ENCODE peak calls at places on chromosomes 2 and 18, in five cellular contexts. U is lower lobe of right lung, M is right cardiac atrium, X is endodermal cell, A is A549. Y is an unnamed sample.

GRCh38 chr18:59502899-59503245 is 143.8 kb upstream of the LMAN1 start:
- DNase-seq in U (no peak), A (no peak), X (no peak), M (no peak), Y (no peak)

GRCh38 chr18:69590150-69590549 is 189.5 kb downstream of the DOK6 start:
- DNase-seq in X (no peak), U (no peak), A (no peak), M (no peak), Y (no peak)

GRCh38 chr2:30522421-30522820 is 75.4 kb downstream of the LCLAT1 start:
- DNase-seq in M (no peak), X (no peak), U (no peak), A (no peak), Y (no peak)

GRCh38 chr18:79964330-79965118 is at the start of gene HSBP1L1:
- DNase-seq in U (peak; percentile 90), A (peak; percentile 58), X (peak; percentile 90), M (peak; percentile 88), Y (no peak)

GRCh38 chr2:164538250-164538866 is 82.9 kb downstream of the GRB14 start:
- DNase-seq in U (no peak), M (no peak), X (no peak), A (peak; percentile 52), Y (no peak)

GRCh38 chr2:46798041-46798440 is 117.6 kb downstream of the MCFD2 start:
- DNase-seq in A (no peak), U (no peak), X (peak; percentile 18), M (no peak), Y (no peak)

GRCh38 chr2:134926231-134926931 is 7.8 kb downstream of the CCNT2 start:
- DNase-seq in M (no peak), A (peak; percentile 22), U (no peak), X (no peak), Y (no peak)

GRCh38 chr2:102258386-102259074 is 52.8 kb upstream of the IL1RL1 start:
- DNase-seq in U (no peak), X (no peak), M (no peak), A (peak; percentile 40), Y (peak; percentile 83)

GRCh38 chr2:16227811-16228462 is 287.6 kb downstream of the MYCN start:
- DNase-seq in U (no peak), M (no peak), X (no peak), A (no peak), Y (no peak)

GRCh38 chr2:239689985-239690384 is 289.2 kb upstream of the HDAC4 start:
- DNase-seq in M (no peak), U (peak; percentile 21), X (peak; percentile 34), A (no peak), Y (no peak)

GRCh38 chr2:237223208-237223861 is 137.6 kb downstream of the COPS8 start:
- DNase-seq in U (no peak), A (peak; percentile 81), M (peak; percentile 90), X (peak; percentile 48), Y (peak; percentile 33)

GRCh38 chr2:237218756-237219155 is 133.1 kb downstream of the COPS8 start:
- DNase-seq in U (no peak), X (no peak), A (no peak), M (no peak), Y (no peak)

GRCh38 chr2:237222178-237222577 is 136.5 kb downstream of the COPS8 start:
- DNase-seq in A (no peak), X (no peak), M (peak; percentile 82), U (no peak), Y (no peak)

GRCh38 chr2:237222683-237223082 is 137.0 kb downstream of the COPS8 start:
- DNase-seq in M (no peak), U (no peak), A (no peak), X (no peak), Y (no peak)

DNA sequence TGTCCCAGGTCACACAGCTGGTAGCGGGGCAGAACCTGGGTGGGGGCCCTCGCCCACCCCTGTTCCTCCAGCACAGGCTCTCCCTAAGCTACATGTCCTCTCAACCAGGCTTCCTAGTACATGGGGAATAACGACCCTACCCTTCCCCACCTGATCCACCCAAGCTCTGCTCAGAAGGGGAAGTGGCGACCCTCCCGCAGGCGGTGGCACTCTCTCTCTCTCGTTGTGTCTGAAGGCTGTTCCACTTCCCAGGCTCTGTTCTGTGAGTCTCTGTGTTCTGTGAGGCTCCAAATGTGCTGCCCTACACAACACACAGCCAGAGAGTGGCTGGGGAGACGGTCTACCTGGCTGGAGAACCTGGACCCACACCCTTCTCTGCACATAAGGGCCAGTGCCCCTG is 135.8 kb downstream of the COPS8 start:
- DNase-seq in M (no peak), U (no peak), A (no peak), X (peak; percentile 42), Y (no peak)
- H3K27ac ChIP-seq in M (no peak overlapping the region), U (peak overlapping the region; percentile 31), A (peak overlapping the region; percentile 86), X (no peak overlapping the region), Y (no peak overlapping the region)

GRCh38 chr2:189657867-189658266 is 3.4 kb upstream of the ASNSD1 start:
- DNase-seq in A (no peak), M (peak; percentile 78), X (peak; percentile 63), U (peak; percentile 63), Y (no peak)
- H3K27ac ChIP-seq in A (no peak overlapping the region), M (no peak overlapping the region), X (no peak overlapping the region), U (peak overlapping the region; percentile 76), Y (no peak overlapping the region)

DNA sequence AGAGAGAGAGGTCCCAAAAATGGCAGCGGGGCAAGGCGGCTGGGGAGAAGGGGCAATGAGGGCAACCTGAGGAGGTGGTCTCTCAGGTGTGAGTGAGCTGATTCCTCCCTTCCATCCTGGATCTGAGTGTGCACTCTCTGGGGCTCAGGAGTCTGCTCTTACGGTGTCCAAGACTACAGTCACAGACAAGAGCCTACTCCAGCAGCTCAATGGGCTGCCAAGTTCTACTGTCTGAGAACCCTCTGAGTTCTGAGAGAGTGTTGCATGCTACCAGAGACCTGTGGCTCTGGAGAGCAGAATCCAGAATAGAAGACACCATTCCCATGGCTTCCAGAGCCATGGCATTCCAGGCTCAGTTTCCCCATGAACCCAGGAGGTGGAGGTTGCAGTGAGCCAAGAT is 7.1 kb upstream of the PAX8 start:
- DNase-seq in M (no peak), X (no peak), U (no peak), A (no peak), Y (no peak)
- H3K27ac ChIP-seq in M (no peak overlapping the region), X (no peak overlapping the region), U (no peak overlapping the region), A (peak overlapping the region; percentile 98), Y (no peak overlapping the region)

GRCh38 chr2:39171618-39172017 is 50.8 kb upstream of the SOS1 start:
- DNase-seq in U (no peak), M (no peak), X (no peak), A (no peak), Y (no peak)
- H3K27ac ChIP-seq in U (no peak overlapping the region), M (no peak overlapping the region), X (no peak overlapping the region), A (no peak overlapping the region), Y (no peak overlapping the region)

DNA sequence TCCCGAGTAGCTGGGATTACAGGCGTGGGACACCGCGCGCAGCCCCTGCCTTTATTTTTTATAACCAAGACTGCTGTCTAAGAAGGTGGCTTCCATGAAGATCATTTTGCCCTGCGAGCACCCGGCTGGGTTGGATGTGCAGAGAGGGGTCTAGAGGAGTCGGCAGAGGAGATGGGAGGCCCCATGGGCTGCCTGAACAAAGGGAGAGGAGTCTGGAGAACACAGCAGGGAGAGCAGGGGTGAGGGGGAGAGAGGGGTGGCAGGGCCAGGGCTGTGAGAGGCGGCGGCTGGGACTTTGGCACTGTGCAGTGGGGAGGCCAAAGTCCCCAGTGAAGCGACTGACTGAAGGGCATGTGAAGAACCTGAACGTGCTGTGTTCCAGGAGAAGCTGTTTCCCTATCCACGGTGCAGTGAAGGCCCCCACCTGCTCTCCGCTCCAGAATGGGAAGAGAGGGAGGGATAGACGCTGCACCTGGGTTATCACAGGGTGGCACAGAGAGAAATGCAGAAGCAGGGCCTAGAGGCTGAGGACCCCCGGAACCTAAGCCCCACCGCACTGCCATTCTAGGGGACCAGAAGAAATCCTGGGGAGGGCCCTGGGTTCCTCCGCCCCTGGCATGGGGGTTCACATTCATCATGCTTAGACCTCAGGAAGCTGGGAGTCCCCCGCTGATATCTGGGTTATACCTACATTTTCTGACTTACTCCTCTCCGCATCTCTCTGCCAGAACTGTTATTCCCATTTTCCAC is 24.8 kb upstream of the FOSL2 start:
- DNase-seq in A (no peak), U (no peak), M (peak; percentile 11), X (peak; percentile 26), Y (no peak)
- H3K27ac ChIP-seq in A (peak overlapping the region; percentile 77), U (no peak overlapping the region), M (no peak overlapping the region), X (no peak overlapping the region), Y (no peak overlapping the region)

GRCh38 chr18:77086034-77086433 is 46.5 kb downstream of the MBP start:
- DNase-seq in A (no peak), X (no peak), M (no peak), U (no peak), Y (peak; percentile 91)
- H3K27ac ChIP-seq in A (no peak overlapping the region), X (no peak overlapping the region), M (no peak overlapping the region), U (peak overlapping the region; percentile 82), Y (peak overlapping the region; percentile 2)

GRCh38 chr2:187873132-187873531 is 318.9 kb upstream of the TFPI start:
- DNase-seq in X (no peak), A (no peak), U (no peak), M (no peak), Y (no peak)
- H3K27ac ChIP-seq in X (no peak overlapping the region), A (no peak overlapping the region), U (no peak overlapping the region), M (no peak overlapping the region), Y (no peak overlapping the region)

DNA sequence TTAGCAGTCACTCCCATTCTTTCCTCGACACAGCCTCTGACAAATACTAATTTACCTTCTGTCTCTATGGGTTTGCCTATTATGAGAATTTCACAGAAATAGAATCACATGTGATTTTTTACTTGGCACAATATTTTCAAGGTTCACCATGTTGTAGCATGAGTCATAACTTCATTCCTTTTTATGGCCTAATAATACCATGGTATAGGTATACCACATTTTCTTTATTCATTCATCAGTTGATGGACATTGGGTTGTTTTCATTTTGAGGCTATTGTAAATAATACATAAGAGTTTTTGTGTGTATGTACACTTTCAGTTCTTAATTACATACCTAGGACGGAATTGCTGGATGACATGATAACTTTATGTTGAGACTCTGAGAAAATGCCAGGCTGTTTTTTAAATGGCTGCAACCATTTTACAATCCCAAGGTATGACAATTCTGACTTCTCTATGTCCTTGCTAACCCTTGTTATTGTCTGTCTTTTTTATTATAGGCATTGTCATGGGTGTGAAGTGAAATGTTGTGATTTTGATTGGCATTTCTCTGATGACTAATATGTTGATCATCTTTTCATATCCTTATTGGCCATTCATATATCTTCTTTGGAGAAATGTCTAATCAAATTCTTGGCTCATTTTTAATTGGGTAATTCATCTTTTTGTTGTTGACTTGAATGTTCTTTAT is 87.9 kb downstream of the IRS1 start:
- DNase-seq in U (no peak), A (no peak), M (no peak), X (no peak), Y (no peak)
- H3K27ac ChIP-seq in U (no peak overlapping the region), A (no peak overlapping the region), M (no peak overlapping the region), X (no peak overlapping the region), Y (peak overlapping the region; percentile 19)